ENCODE peak calls at places on chromosomes 4 and X, in eight cellular contexts. B is HCT116, I is GM12878, T is IMR-90, C is ovary, N is GM12891, S is suprapubic skin, K is adrenal gland. H is an unnamed sample.

GRCh38 chr4:82745173-82745842 is 53.3 kb downstream of the SCD5 start:
- DNase-seq in B (no peak), I (no peak), T (peak), C (no peak), N (no peak), S (no peak), K (no peak), H (no peak)

GRCh38 chrX:129654652-129655546 is at the start of gene APLN:
- DNase-seq in B (no peak), I (no peak), T (peak), C (peak), N (no peak), S (no peak), K (peak), H (peak)

GRCh38 chrX:85503258-85504158 is 124.0 kb upstream of the POF1B start:
- DNase-seq in B (no peak), I (no peak), T (no peak), C (no peak), N (no peak), S (no peak), K (no peak), H (no peak)

GRCh38 chrX:103847174-103847870 is 15.3 kb upstream of the RAB9B start:
- DNase-seq in B (no peak), I (no peak), T (peak), C (no peak), N (no peak), S (no peak), K (no peak), H (no peak)

GRCh38 chr4:54090804-54091623 is 8.9 kb upstream of the GSX2 start:
- DNase-seq in B (no peak), I (no peak), T (peak), C (peak), N (no peak), S (no peak), K (no peak), H (no peak)

GRCh38 chr4:179624768-179625181 is 2182.5 kb upstream of the AGA start:
- DNase-seq in B (no peak), I (no peak), T (peak), C (no peak), N (no peak), S (no peak), K (no peak), H (no peak)

GRCh38 chr4:52588771-52589591 is 70.1 kb downstream of the USP46 start:
- DNase-seq in B (no peak), I (no peak), T (peak), C (no peak), N (no peak), S (no peak), K (no peak), H (no peak)

GRCh38 chr4:164442167-164442566 is 311.8 kb upstream of the SMIM31 start:
- DNase-seq in B (no peak), I (no peak), T (peak), C (no peak), N (no peak), S (no peak), K (no peak), H (no peak)

GRCh38 chrX:2710496-2710895 is 19.4 kb downstream of the CD99 start:
- DNase-seq in B (no peak), I (no peak), T (no peak), C (no peak), N (no peak), S (no peak), K (no peak), H (no peak)

GRCh38 chr4:1836650-1837049 is 19.3 kb downstream of the LETM1 start:
- DNase-seq in B (no peak), I (no peak), T (no peak), C (no peak), N (no peak), S (no peak), K (no peak), H (no peak)

GRCh38 chr4:85024671-85025070 is 58.2 kb upstream of the WDFY3 start:
- DNase-seq in B (no peak), I (no peak), T (no peak), C (no peak), N (no peak), S (no peak), K (no peak), H (no peak)

GRCh38 chr4:135184715-135185114 is 983.1 kb upstream of the PABPC4L start:
- DNase-seq in B (no peak), I (no peak), T (no peak), C (no peak), N (no peak), S (no peak), K (no peak), H (no peak)

GRCh38 chr4:55303818-55304217 is 42.2 kb upstream of the SRD5A3 start:
- DNase-seq in B (peak), I (no peak), T (peak), C (no peak), N (no peak), S (no peak), K (no peak), H (no peak)

GRCh38 chrX:15525664-15526416 is 25.2 kb downstream of the BMX start:
- DNase-seq in B (no peak), I (no peak), T (no peak), C (no peak), N (no peak), S (no peak), K (no peak), H (no peak)

GRCh38 chrX:84187501-84188319 is at the start of gene RPS6KA6:
- DNase-seq in B (no peak), I (no peak), T (peak), C (peak), N (peak), S (peak), K (peak), H (no peak)

GRCh38 chr4:82721819-82722423 is 76.7 kb downstream of the SCD5 start:
- DNase-seq in B (peak), I (no peak), T (peak), C (no peak), N (peak), S (no peak), K (no peak), H (peak)

GRCh38 chrX:120561634-120562568 is 1.1 kb upstream of the CUL4B start:
- DNase-seq in B (no peak), I (no peak), T (no peak), C (no peak), N (no peak), S (no peak), K (no peak), H (peak)

GRCh38 chr4:89439533-89439932 is 131.9 kb upstream of the GPRIN3 start:
- DNase-seq in B (no peak), I (no peak), T (no peak), C (no peak), N (no peak), S (no peak), K (no peak), H (no peak)

GRCh38 chr4:152970102-152970820 is 34.1 kb downstream of the FHDC1 start:
- DNase-seq in B (no peak), I (no peak), T (peak), C (no peak), N (no peak), S (no peak), K (no peak), H (no peak)

GRCh38 chrX:105323951-105324350 is 103.5 kb upstream of the TEX13A start:
- DNase-seq in B (no peak), I (no peak), T (peak), C (no peak), N (no peak), S (no peak), K (no peak), H (no peak)

GRCh38 chr4:11623726-11624037 is 195.0 kb upstream of the HS3ST1 start:
- DNase-seq in B (no peak), I (no peak), T (peak), C (no peak), N (no peak), S (no peak), K (no peak), H (no peak)

GRCh38 chr4:14888790-14889189 is 113.5 kb upstream of the CPEB2 start:
- DNase-seq in B (no peak), I (no peak), T (no peak), C (no peak), N (no peak), S (no peak), K (no peak), H (no peak)

GRCh38 chrX:46551494-46552128 is 6.4 kb upstream of the ZNF674 start:
- DNase-seq in B (no peak), I (no peak), T (peak), C (no peak), N (no peak), S (no peak), K (no peak), H (no peak)

GRCh38 chr4:124414641-124415040 is 297.9 kb downstream of the ANKRD50 start:
- DNase-seq in B (no peak), I (no peak), T (peak), C (no peak), N (no peak), S (no peak), K (no peak), H (no peak)

GRCh38 chrX:16699389-16699788 is 13.1 kb downstream of the CTPS2 start:
- DNase-seq in B (no peak), I (no peak), T (no peak), C (no peak), N (no peak), S (no peak), K (no peak), H (no peak)

GRCh38 chr4:78004270-78004669 is 52.9 kb upstream of the FRAS1 start:
- DNase-seq in B (no peak), I (no peak), T (no peak), C (no peak), N (no peak), S (no peak), K (no peak), H (no peak)

GRCh38 chr4:155974957-155975356 is 21.3 kb upstream of the CTSO start:
- DNase-seq in B (no peak), I (no peak), T (no peak), C (no peak), N (no peak), S (no peak), K (no peak), H (no peak)

GRCh38 chr4:26860157-26860921 is at the start of gene STIM2:
- DNase-seq in B (peak), I (peak), T (peak), C (peak), N (peak), S (peak), K (peak), H (peak)
- TF ChIP-seq POLR2A in B (peak), I (peak), T (peak), C (peak), N (peak), S (peak), K (peak), H (peak)

GRCh38 chr4:17033256-17034245 is 135.1 kb upstream of the LDB2 start:
- DNase-seq in B (no peak), I (no peak), T (peak), C (no peak), N (no peak), S (no peak), K (no peak), H (no peak)
- TF ChIP-seq POLR2A in B (no peak), I (no peak), T (no peak), C (no peak), N (no peak), S (no peak), K (no peak), H (no peak)

GRCh38 chrX:24054182-24055042 is at the start of gene EIF2S3:
- DNase-seq in B (peak), I (peak), T (peak), C (peak), N (peak), S (peak), K (peak), H (peak)
- TF ChIP-seq POLR2A in B (peak), I (peak), T (peak), C (peak), N (peak), S (no peak), K (peak), H (peak)

GRCh38 chr4:528835-529234 is 29.8 kb downstream of the PIGG start:
- DNase-seq in B (no peak), I (no peak), T (no peak), C (no peak), N (no peak), S (no peak), K (no peak), H (no peak)
- TF ChIP-seq POLR2A in B (no peak), I (no peak), T (no peak), C (no peak), N (no peak), S (no peak), K (no peak), H (no peak)

GRCh38 chr4:5927747-5928146 is 34.9 kb upstream of the CRMP1 start:
- DNase-seq in B (no peak), I (no peak), T (no peak), C (no peak), N (no peak), S (no peak), K (no peak), H (no peak)
- TF ChIP-seq POLR2A in B (no peak), I (no peak), T (no peak), C (no peak), N (no peak), S (no peak), K (no peak), H (no peak)

DNA sequence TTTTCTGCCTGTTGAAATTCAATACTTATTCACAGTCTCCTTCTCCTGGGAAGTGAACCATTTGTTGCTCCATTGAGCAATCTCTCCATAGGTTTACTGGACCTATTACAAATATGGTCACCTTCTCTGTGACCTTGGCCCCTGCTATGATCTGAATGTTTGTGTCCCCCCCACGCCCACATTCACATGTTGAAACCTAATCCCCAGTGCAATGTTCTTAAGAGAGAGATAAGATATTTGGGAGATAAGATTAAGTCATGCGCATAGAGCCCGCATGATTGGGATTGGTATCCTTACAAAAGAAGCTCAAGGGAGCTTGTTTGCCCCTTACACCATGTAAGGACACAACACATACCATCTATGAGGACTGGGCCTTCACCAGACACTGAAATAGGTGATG is 54.1 kb upstream of the GABRE start:
- DNase-seq in B (no peak), I (no peak), T (no peak), C (no peak), N (no peak), S (no peak), K (no peak), H (no peak)
- TF ChIP-seq POLR2A in B (no peak), I (no peak), T (no peak), C (no peak), N (no peak), S (no peak), K (no peak), H (no peak)

GRCh38 chr4:86055898-86056297 is 304.0 kb downstream of the MAPK10 start:
- DNase-seq in B (peak), I (no peak), T (peak), C (no peak), N (no peak), S (no peak), K (no peak), H (no peak)
- TF ChIP-seq POLR2A in B (no peak), I (no peak), T (no peak), C (no peak), N (no peak), S (no peak), K (no peak), H (no peak)

DNA sequence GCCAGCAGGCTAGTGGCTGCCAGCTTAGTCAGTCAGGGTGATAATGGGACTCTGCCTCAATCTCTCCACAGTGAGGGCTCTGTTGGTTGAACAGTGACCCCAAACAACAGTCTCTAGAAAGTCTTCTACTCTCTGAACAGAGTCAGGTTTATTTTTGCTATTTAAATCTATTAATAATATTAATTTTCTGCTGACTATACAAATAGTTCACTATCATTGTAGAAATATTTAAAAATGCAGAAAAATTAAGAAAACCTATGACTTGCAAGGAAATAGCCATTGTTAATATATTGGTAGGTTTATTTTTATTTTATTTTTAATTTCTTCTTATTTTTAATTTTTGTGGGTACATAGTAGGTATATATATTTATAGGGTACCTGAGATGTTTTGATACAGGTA is 67.9 kb upstream of the AADAT start:
- DNase-seq in B (no peak), I (no peak), T (no peak), C (no peak), N (no peak), S (no peak), K (no peak), H (no peak)
- TF ChIP-seq POLR2A in B (no peak), I (no peak), T (no peak), C (no peak), N (no peak), S (no peak), K (no peak), H (no peak)

GRCh38 chrX:45274576-45274975 is 73.9 kb upstream of the DIPK2B start:
- DNase-seq in B (no peak), I (no peak), T (peak), C (no peak), N (no peak), S (no peak), K (no peak), H (no peak)
- TF ChIP-seq POLR2A in B (no peak), I (no peak), T (no peak), C (no peak), N (no peak), S (no peak), K (no peak), H (no peak)

H was measured in erythroblast.